ENCODE peak calls at places on chromosomes 5 and 9, in ten cellular contexts. One of them, this sample, is unnamed.
A peak's percentile ranks its signal among the peaks of the same experiment; 100 is the strongest.

GRCh38 chr5:179827684-179828083 is 7.0 kb downstream of the SQSTM1 start:
- DNase-seq in activated CD8-positive, alpha-beta memory T cell treated with anti-CD3 and anti-CD28 coated beads for 24 hours: no peak
- DNase-seq in AG04450: no peak
- DNase-seq in AML-193: peak; percentile 94
- DNase-seq in G401: peak; percentile 20
- DNase-seq in BJ: no peak
- DNase-seq in COR-L47: no peak
- DNase-seq in smooth muscle cell of the brain vasculature: no peak
- DNase-seq in occipital lobe: no peak
- DNase-seq in astrocyte of the spinal cord: peak; percentile 62
- DNase-seq in this sample: no peak

GRCh38 chr5:148482697-148483462 is 99.1 kb downstream of the FBXO38 start:
- DNase-seq in activated CD8-positive, alpha-beta memory T cell treated with anti-CD3 and anti-CD28 coated beads for 24 hours: peak; percentile 82
- DNase-seq in AG04450: no peak
- DNase-seq in AML-193: peak; percentile 13
- DNase-seq in G401: peak; percentile 11
- DNase-seq in BJ: no peak
- DNase-seq in COR-L47: no peak
- DNase-seq in smooth muscle cell of the brain vasculature: peak; percentile 17
- DNase-seq in occipital lobe: no peak
- DNase-seq in astrocyte of the spinal cord: peak; percentile 40
- DNase-seq in this sample: no peak

GRCh38 chr5:1255081-1255561 is 29.9 kb downstream of the SLC6A18 start:
- DNase-seq in activated CD8-positive, alpha-beta memory T cell treated with anti-CD3 and anti-CD28 coated beads for 24 hours: peak; percentile 69
- DNase-seq in AG04450: no peak
- DNase-seq in AML-193: no peak
- DNase-seq in G401: no peak
- DNase-seq in BJ: no peak
- DNase-seq in COR-L47: no peak
- DNase-seq in smooth muscle cell of the brain vasculature: no peak
- DNase-seq in occipital lobe: no peak
- DNase-seq in astrocyte of the spinal cord: no peak
- DNase-seq in this sample: no peak

GRCh38 chr9:94630833-94631232 is 8.5 kb downstream of the FBP1 start:
- DNase-seq in activated CD8-positive, alpha-beta memory T cell treated with anti-CD3 and anti-CD28 coated beads for 24 hours: no peak
- DNase-seq in AG04450: no peak
- DNase-seq in AML-193: no peak
- DNase-seq in G401: no peak
- DNase-seq in BJ: no peak
- DNase-seq in COR-L47: no peak
- DNase-seq in smooth muscle cell of the brain vasculature: no peak
- DNase-seq in occipital lobe: no peak
- DNase-seq in astrocyte of the spinal cord: no peak
- DNase-seq in this sample: no peak

GRCh38 chr5:115450741-115451140 is 93.8 kb downstream of the FEM1C start:
- DNase-seq in activated CD8-positive, alpha-beta memory T cell treated with anti-CD3 and anti-CD28 coated beads for 24 hours: no peak
- DNase-seq in AG04450: peak; percentile 68
- DNase-seq in AML-193: no peak
- DNase-seq in G401: no peak
- DNase-seq in BJ: peak; percentile 77
- DNase-seq in COR-L47: no peak
- DNase-seq in smooth muscle cell of the brain vasculature: no peak
- DNase-seq in occipital lobe: no peak
- DNase-seq in astrocyte of the spinal cord: peak; percentile 65
- DNase-seq in this sample: no peak

GRCh38 chr9:128280084-128280622 is 4.1 kb downstream of the SWI5 start:
- DNase-seq in activated CD8-positive, alpha-beta memory T cell treated with anti-CD3 and anti-CD28 coated beads for 24 hours: no peak
- DNase-seq in AG04450: no peak
- DNase-seq in AML-193: peak; percentile 72
- DNase-seq in G401: no peak
- DNase-seq in BJ: no peak
- DNase-seq in COR-L47: no peak
- DNase-seq in smooth muscle cell of the brain vasculature: no peak
- DNase-seq in occipital lobe: no peak
- DNase-seq in astrocyte of the spinal cord: no peak
- DNase-seq in this sample: no peak

GRCh38 chr5:141849371-141850182 is 28.6 kb downstream of the PCDH1 start:
- DNase-seq in activated CD8-positive, alpha-beta memory T cell treated with anti-CD3 and anti-CD28 coated beads for 24 hours: peak; percentile 89
- DNase-seq in AG04450: no peak
- DNase-seq in AML-193: peak; percentile 65
- DNase-seq in G401: peak; percentile 79
- DNase-seq in BJ: no peak
- DNase-seq in COR-L47: peak; percentile 70
- DNase-seq in smooth muscle cell of the brain vasculature: no peak
- DNase-seq in occipital lobe: peak; percentile 73
- DNase-seq in astrocyte of the spinal cord: peak; percentile 62
- DNase-seq in this sample: no peak

GRCh38 chr9:80156725-80157124 is 585.0 kb downstream of the TLE4 start:
- DNase-seq in activated CD8-positive, alpha-beta memory T cell treated with anti-CD3 and anti-CD28 coated beads for 24 hours: no peak
- DNase-seq in AG04450: no peak
- DNase-seq in AML-193: no peak
- DNase-seq in G401: no peak
- DNase-seq in BJ: no peak
- DNase-seq in COR-L47: no peak
- DNase-seq in smooth muscle cell of the brain vasculature: no peak
- DNase-seq in occipital lobe: no peak
- DNase-seq in astrocyte of the spinal cord: peak; percentile 10
- DNase-seq in this sample: no peak

GRCh38 chr9:18520395-18520794 is 46.4 kb downstream of the ADAMTSL1 start:
- DNase-seq in activated CD8-positive, alpha-beta memory T cell treated with anti-CD3 and anti-CD28 coated beads for 24 hours: no peak
- DNase-seq in AG04450: no peak
- DNase-seq in AML-193: no peak
- DNase-seq in G401: no peak
- DNase-seq in BJ: no peak
- DNase-seq in COR-L47: peak; percentile 9
- DNase-seq in smooth muscle cell of the brain vasculature: no peak
- DNase-seq in occipital lobe: no peak
- DNase-seq in astrocyte of the spinal cord: no peak
- DNase-seq in this sample: no peak

GRCh38 chr9:89598926-89599325 is 5.9 kb upstream of the GADD45G start:
- DNase-seq in activated CD8-positive, alpha-beta memory T cell treated with anti-CD3 and anti-CD28 coated beads for 24 hours: peak; percentile 33
- DNase-seq in AG04450: no peak
- DNase-seq in AML-193: no peak
- DNase-seq in G401: peak; percentile 26
- DNase-seq in BJ: no peak
- DNase-seq in COR-L47: no peak
- DNase-seq in smooth muscle cell of the brain vasculature: no peak
- DNase-seq in occipital lobe: no peak
- DNase-seq in astrocyte of the spinal cord: no peak
- DNase-seq in this sample: no peak

GRCh38 chr5:53041071-53041692 is 52.0 kb downstream of the ITGA2 start:
- DNase-seq in activated CD8-positive, alpha-beta memory T cell treated with anti-CD3 and anti-CD28 coated beads for 24 hours: no peak
- DNase-seq in AG04450: no peak
- DNase-seq in AML-193: no peak
- DNase-seq in G401: no peak
- DNase-seq in BJ: no peak
- DNase-seq in COR-L47: no peak
- DNase-seq in smooth muscle cell of the brain vasculature: no peak
- DNase-seq in occipital lobe: no peak
- DNase-seq in astrocyte of the spinal cord: peak; percentile 43
- DNase-seq in this sample: no peak